ENCODE peak calls at places on chromosome 15, in eight cellular contexts. Y is HepG2, S is PC-9, H is neural progenitor cell, M is GM23248, F is mammary epithelial cell, I is H9, O is neuronal stem cell. X is an unnamed sample.

GRCh38 chr15:68816795-68817303 is 3.8 kb downstream of the ANP32A start:
- DNase-seq in F (no peak), Y (peak; percentile 70), O (no peak), H (no peak), M (peak; percentile 43), S (peak; percentile 38), I (no peak), X (no peak)

GRCh38 chr15:79431636-79432344 is at the start of gene MINAR1:
- DNase-seq in O (peak; percentile 61), Y (peak; percentile 6), H (peak; percentile 75), M (peak; percentile 80), F (peak; percentile 43), S (no peak), I (peak; percentile 47), X (peak; percentile 56)

GRCh38 chr15:92524161-92524560 is 130.5 kb downstream of the ST8SIA2 start:
- DNase-seq in F (no peak), Y (no peak), M (no peak), I (no peak), H (no peak), S (no peak), O (no peak), X (no peak)

GRCh38 chr15:77192451-77192850 is 121.5 kb upstream of the TSPAN3 start:
- DNase-seq in H (no peak), S (no peak), F (no peak), Y (no peak), I (no peak), M (no peak), O (no peak), X (no peak)

GRCh38 chr15:90419738-90420487 is 31.9 kb downstream of the IQGAP1 start:
- DNase-seq in O (no peak), S (peak; percentile 89), H (no peak), F (peak; percentile 78), Y (no peak), I (no peak), M (peak; percentile 90), X (peak; percentile 92)

GRCh38 chr15:90042766-90043525 is 41.8 kb downstream of the ZNF710 start:
- DNase-seq in F (no peak), M (no peak), Y (no peak), I (no peak), S (no peak), H (peak; percentile 64), O (no peak), X (no peak)

GRCh38 chr15:90598053-90598577 is 68.4 kb downstream of the CRTC3 start:
- DNase-seq in F (no peak), M (no peak), O (no peak), I (peak; percentile 72), S (no peak), Y (peak; percentile 40), H (peak; percentile 40), X (no peak)

GRCh38 chr15:47504624-47505256 is 212.6 kb upstream of the SEMA6D start:
- DNase-seq in O (no peak), Y (no peak), I (no peak), S (no peak), H (no peak), M (no peak), F (no peak), X (no peak)

GRCh38 chr15:38050529-38050928 is 116.1 kb downstream of the TMCO5A start:
- DNase-seq in I (no peak), Y (no peak), S (no peak), H (no peak), O (no peak), M (peak; percentile 92), F (peak; percentile 80), X (peak; percentile 69)

GRCh38 chr15:67024322-67024997 is 40.9 kb upstream of the SMAD3 start:
- DNase-seq in I (no peak), O (no peak), Y (peak; percentile 77), H (no peak), F (peak; percentile 93), S (peak; percentile 83), M (peak; percentile 96), X (peak; percentile 97)

GRCh38 chr15:69816522-69816921 is 281.2 kb downstream of the TLE3 start:
- DNase-seq in O (no peak), F (no peak), Y (no peak), M (no peak), S (no peak), H (no peak), I (no peak), X (no peak)

GRCh38 chr15:99755692-99756409 is 22.6 kb upstream of the LYSMD4 start:
- DNase-seq in M (peak; percentile 76), I (peak; percentile 58), H (peak; percentile 76), Y (peak; percentile 74), O (peak; percentile 59), S (peak; percentile 38), F (peak; percentile 52), X (peak; percentile 67)

GRCh38 chr15:70519004-70519365 is 244.4 kb downstream of the UACA start:
- DNase-seq in M (no peak), Y (no peak), H (no peak), S (no peak), I (no peak), O (no peak), F (no peak), X (no peak)

GRCh38 chr15:92780816-92781215 is 119.3 kb upstream of the CHD2 start:
- DNase-seq in H (no peak), M (no peak), I (no peak), S (no peak), F (no peak), O (no peak), Y (no peak), X (no peak)

GRCh38 chr15:32036972-32037371 is 6.7 kb downstream of the CHRNA7 start:
- DNase-seq in Y (no peak), H (no peak), O (no peak), F (no peak), I (no peak), M (no peak), S (no peak), X (no peak)
- H3K27me3 ChIP-seq in Y (no peaks in the 10 kb centered on the region), H (peaks cover under 1% of the 10 kb centered on the region), O (no peaks in the 10 kb centered on the region), F (no peaks in the 10 kb centered on the region), I (no peaks in the 10 kb centered on the region), M (peaks cover 11% of the 10 kb centered on the region), S (no peaks in the 10 kb centered on the region), X (peaks cover 3% of the 10 kb centered on the region)

DNA sequence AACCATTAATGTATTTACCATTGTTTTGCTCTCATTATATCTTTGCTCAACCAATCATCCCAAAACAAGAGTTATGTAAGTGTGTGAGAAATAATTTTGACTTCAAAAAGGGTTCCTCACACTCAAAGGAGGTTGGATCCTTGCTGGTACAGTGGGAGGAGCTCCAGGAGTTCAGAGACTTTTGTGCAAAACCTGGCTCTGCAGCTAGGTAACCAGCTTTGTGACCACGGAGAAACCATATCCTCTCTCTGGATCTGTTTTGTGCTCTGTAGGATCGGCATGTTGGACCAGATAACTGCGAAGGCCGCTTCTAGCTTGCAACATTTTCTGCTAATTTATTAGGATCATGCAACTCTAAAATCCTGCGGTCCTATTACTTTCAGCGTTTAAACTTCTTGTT is 128.6 kb upstream of the LIPC start:
- DNase-seq in M (no peak), O (no peak), I (no peak), F (no peak), Y (no peak), S (no peak), H (no peak), X (no peak)
- H2AFZ ChIP-seq in M (no peak overlapping the region), O (no peak overlapping the region), I (no peak overlapping the region), F (no peak overlapping the region), Y (no peak overlapping the region), S (no peak overlapping the region), H (peak overlapping the region; percentile 30), X (no peak overlapping the region)

GRCh38 chr15:73869216-73869995 is 4.0 kb upstream of the TBC1D21 start:
- DNase-seq in H (no peak), M (no peak), S (no peak), O (no peak), Y (no peak), I (no peak), F (no peak), X (no peak)
- H3K27me3 ChIP-seq in H (peaks cover 7% of the 10 kb centered on the region), M (peaks cover 43% of the 10 kb centered on the region), S (peaks cover 92% of the 10 kb centered on the region), O (no peaks in the 10 kb centered on the region), Y (no peaks in the 10 kb centered on the region), I (no peaks in the 10 kb centered on the region), F (peaks cover 4% of the 10 kb centered on the region), X (peaks cover 77% of the 10 kb centered on the region)

GRCh38 chr15:87322223-87322622 is 934.3 kb downstream of the NTRK3 start:
- DNase-seq in Y (no peak), H (no peak), M (no peak), I (no peak), F (no peak), S (no peak), O (no peak), X (no peak)

GRCh38 chr15:87322845-87323244 is 933.7 kb downstream of the NTRK3 start:
- DNase-seq in F (no peak), S (no peak), H (no peak), O (no peak), M (no peak), Y (no peak), I (no peak), X (no peak)

DNA sequence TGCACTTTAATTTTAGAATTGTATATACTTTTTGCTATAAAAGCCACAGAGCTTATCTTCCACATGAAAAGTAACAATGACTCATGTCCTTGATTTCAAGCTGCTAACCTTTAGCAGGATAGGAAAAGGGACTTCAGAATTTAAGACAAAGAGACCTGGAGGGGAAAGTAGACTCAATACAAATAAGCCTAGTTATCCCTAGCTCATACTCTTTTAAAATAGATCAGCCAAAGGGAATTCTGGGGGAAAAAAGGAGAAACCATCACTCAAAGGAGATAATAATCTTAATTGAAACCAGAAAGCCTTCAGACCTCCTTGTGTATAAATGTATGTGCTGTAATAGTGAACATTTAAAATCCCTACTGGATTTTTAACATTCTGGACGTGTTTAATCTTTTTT is 930.3 kb downstream of the NTRK3 start:
- DNase-seq in H (no peak), O (no peak), I (no peak), Y (no peak), S (no peak), M (no peak), F (peak; percentile 4), X (no peak)
- H2AFZ ChIP-seq in H (no peak overlapping the region), O (no peak overlapping the region), I (no peak overlapping the region), Y (no peak overlapping the region), S (no peak overlapping the region), M (no peak overlapping the region), F (peak overlapping the region; percentile 39), X (no peak overlapping the region)

X was measured in IMR-90.